ENCODE peak calls at places on chromosome 4, in four cellular contexts. E is IMR-90, O is mesenchymal stem cell, P is H9. V is an unnamed sample.

GRCh38 chr4:56134272-56134671 is 185.5 kb downstream of the CEP135 start:
- DNase-seq in P (peak; percentile 30), E (peak; percentile 43), O (peak; percentile 72), V (no peak)

GRCh38 chr4:134243742-134244713 is 42.4 kb upstream of the PABPC4L start:
- DNase-seq in P (peak; percentile 46), O (no peak), E (no peak), V (no peak)

GRCh38 chr4:56512166-56512565 is 6.6 kb downstream of the ARL9 start:
- DNase-seq in O (peak; percentile 7), P (no peak), E (peak; percentile 45), V (no peak)

GRCh38 chr4:177182156-177182555 is 127.5 kb upstream of the NEIL3 start:
- DNase-seq in P (no peak), O (peak; percentile 34), E (peak; percentile 61), V (no peak)

GRCh38 chr4:100786481-100786880 is 268.7 kb upstream of the EMCN start:
- DNase-seq in O (no peak), P (no peak), E (no peak), V (no peak)

GRCh38 chr4:23788460-23788859 is 101.4 kb downstream of the PPARGC1A start:
- DNase-seq in O (peak; percentile 71), P (no peak), E (peak; percentile 26), V (no peak)

GRCh38 chr4:101078950-101079349 is 268.4 kb downstream of the PPP3CA start:
- DNase-seq in O (no peak), P (no peak), E (no peak), V (no peak)

GRCh38 chr4:173752610-173753009 is 222.6 kb upstream of the HAND2 start:
- DNase-seq in P (peak; percentile 85), E (peak; percentile 4), O (no peak), V (peak; percentile 27)

GRCh38 chr4:54091637-54092404 is 8.1 kb upstream of the GSX2 start:
- DNase-seq in E (peak; percentile 70), O (peak; percentile 85), P (peak; percentile 36), V (no peak)

GRCh38 chr4:139129206-139129605 is 47.8 kb downstream of the ELF2 start:
- DNase-seq in P (no peak), O (no peak), E (peak; percentile 19), V (no peak)

GRCh38 chr4:8350326-8350725 is 80.8 kb downstream of the HTRA3 start:
- DNase-seq in O (no peak), P (peak; percentile 23), E (no peak), V (no peak)

GRCh38 chr4:8351931-8352367 is 82.4 kb downstream of the HTRA3 start:
- DNase-seq in O (no peak), P (no peak), E (peak; percentile 39), V (no peak)

GRCh38 chr4:8352368-8353157 is 83.0 kb downstream of the HTRA3 start:
- DNase-seq in P (peak; percentile 33), O (no peak), E (no peak), V (no peak)

GRCh38 chr4:8349664-8350225 is 80.2 kb downstream of the HTRA3 start:
- DNase-seq in O (no peak), P (peak; percentile 28), E (no peak), V (no peak)

DNA sequence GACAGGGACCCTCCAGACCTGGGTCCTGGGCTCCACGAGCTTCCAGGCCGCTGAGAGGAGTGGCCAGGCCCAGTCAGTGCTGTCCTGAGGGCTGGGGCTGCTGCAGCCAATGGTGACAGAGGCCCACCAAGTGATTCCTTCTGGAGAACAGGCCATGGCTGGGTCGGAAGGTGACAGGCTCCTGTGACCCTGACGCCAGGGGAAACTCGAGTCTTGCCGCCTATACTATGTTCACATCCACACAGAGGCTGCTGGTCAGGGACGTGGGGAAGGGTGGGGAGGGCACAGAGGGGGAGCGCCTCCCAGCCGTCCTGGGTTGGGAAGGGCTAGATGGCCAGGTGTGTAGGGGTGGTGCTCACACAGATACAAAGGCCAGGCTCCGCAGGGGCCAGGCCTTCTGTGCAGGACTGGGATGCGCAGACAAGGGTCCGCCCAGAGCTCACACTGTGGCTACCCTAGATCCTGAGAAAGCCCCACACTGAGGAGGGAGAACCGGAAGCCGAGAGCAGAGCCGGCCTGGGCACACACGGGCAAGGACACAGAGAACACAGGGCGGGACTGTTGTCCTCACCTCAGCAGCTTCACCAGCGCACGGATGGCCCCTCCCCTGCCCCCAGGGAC is 81.4 kb downstream of the HTRA3 start:
- DNase-seq in O (no peak), P (peak; percentile 26), E (no peak), V (no peak)
- H2AK5ac ChIP-seq in O (no peak overlapping the region), P (no peak overlapping the region), E (no peak overlapping the region), V (no peak overlapping the region)

DNA sequence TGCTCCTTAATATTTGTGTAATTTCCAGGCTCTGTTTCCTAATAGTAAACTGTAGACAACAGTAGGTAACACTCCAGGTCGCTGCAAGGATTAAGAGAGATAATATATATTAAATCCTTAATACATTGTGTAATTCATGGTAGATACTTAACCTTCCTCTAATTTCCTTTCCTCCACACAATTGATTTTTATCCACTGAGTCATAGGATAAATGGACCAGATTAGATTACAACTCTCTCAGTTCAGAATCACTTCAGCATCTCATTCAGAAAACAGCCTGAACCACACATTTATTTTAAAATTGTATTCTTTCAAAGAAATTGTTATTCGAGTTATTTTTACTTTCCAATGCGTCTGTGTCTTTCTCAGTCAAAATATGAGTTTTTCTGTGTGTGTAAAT is 17.1 kb downstream of the GK2 start:
- DNase-seq in P (no peak), O (no peak), E (no peak), V (no peak)
- H3K27ac ChIP-seq in P (no peak overlapping the region), O (no peak overlapping the region), E (no peak overlapping the region), V (no peak overlapping the region)

DNA sequence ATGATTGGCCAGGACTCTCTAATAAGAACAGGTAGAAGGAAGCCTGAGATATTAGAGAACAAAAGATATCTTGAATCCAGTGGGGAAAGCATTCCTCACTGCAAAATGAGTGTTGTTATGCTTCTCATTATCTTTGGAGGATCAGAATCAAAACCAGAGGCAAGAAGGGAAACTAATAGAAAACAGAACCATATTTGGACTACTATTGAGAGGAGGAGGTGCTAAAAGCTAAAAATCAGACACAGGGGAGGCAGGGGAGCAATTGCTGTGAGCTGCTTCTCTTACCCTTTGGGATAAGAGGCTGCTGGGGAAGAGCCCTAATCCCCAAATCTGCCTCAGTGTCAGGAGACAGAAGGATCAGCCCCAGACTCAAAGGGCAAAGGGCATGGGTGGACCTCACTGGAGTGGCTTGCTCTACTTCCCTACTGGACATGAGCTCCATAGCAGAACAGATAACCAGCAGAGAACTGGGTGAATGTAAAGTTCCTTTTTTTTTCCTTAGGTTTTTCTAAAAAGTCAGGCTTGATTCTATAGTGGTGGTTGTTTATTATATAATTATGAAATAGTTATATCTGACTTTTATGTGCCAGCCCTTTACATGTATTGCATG is 60.1 kb downstream of the SEPTIN11 start:
- DNase-seq in E (no peak), O (no peak), P (no peak), V (no peak)
- H2AK5ac ChIP-seq in E (peak overlapping the region; percentile 96), O (peak overlapping the region; percentile 67), P (no peak overlapping the region), V (no peak overlapping the region)

GRCh38 chr4:123352240-123352945 is 44.2 kb upstream of the SPRY1 start:
- DNase-seq in E (peak; percentile 56), P (no peak), O (no peak), V (no peak)
- H3K27ac ChIP-seq in E (no peak overlapping the region), P (no peak overlapping the region), O (peak overlapping the region; percentile 83), V (no peak overlapping the region)

GRCh38 chr4:5956285-5957021 is 61.8 kb downstream of the C4orf50 start:
- DNase-seq in O (no peak), P (peak; percentile 70), E (no peak), V (peak; percentile 27)

GRCh38 chr4:5954056-5954760 is 61.3 kb upstream of the CRMP1 start:
- DNase-seq in P (peak; percentile 23), E (no peak), O (no peak), V (no peak)

GRCh38 chr4:5955201-5955821 is 62.4 kb upstream of the CRMP1 start:
- DNase-seq in E (no peak), P (peak; percentile 61), O (no peak), V (no peak)

GRCh38 chr4:5957091-5957490 is 61.1 kb downstream of the C4orf50 start:
- DNase-seq in P (peak; percentile 28), O (no peak), E (no peak), V (no peak)

DNA sequence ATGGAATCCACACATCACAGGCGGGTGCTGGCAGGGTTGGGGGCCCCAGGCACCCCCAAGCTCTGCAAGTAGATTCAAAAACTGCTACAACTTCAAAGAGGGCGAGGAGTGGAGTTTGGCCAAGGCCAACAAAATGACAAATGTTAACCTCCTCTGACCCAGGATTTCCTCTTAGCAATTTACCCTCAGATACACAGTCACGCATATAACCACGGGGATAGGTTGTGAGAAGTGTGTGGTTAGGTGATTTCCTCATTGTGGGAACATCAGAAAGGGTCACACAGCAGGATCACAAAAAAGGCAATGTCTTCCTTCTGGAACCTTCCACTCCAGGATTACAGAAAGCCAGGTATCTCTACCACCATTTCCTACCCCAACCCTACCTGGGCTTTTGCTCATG is 62.4 kb downstream of the C4orf50 start:
- DNase-seq in P (no peak), O (no peak), E (no peak), V (no peak)
- H2AK5ac ChIP-seq in P (no peak overlapping the region), O (no peak overlapping the region), E (no peak overlapping the region), V (no peak overlapping the region)

V was measured in neuronal stem cell.